ENCODE peak calls at places on chromosomes 12 and 14, in nine cellular contexts. F, B, D, E, A, P, K, T and H are unnamed samples.
A peak's percentile ranks its signal among the peaks of the same experiment; 100 is the strongest.

GRCh38 chr12:111355181-111355925 is 13.5 kb downstream of the PHETA1 start:
- DNase-seq in T (no peak), P (no peak), B (no peak), D (no peak), A (no peak), K (no peak), F (no peak), E (no peak), H (no peak)

GRCh38 chr12:65568517-65568916 is 255.8 kb upstream of the HMGA2 start:
- DNase-seq in F (no peak), B (no peak), D (peak; percentile 75), T (peak; percentile 83), P (no peak), E (peak; percentile 87), A (no peak), K (no peak), H (no peak)

GRCh38 chr14:68261092-68261842 is 441.7 kb downstream of the RAD51B start:
- DNase-seq in T (no peak), B (no peak), K (no peak), P (peak; percentile 33), F (no peak), D (no peak), E (no peak), A (no peak), H (no peak)

GRCh38 chr12:42769455-42769854 is 179.9 kb upstream of the PRICKLE1 start:
- DNase-seq in E (no peak), B (no peak), P (no peak), K (no peak), A (no peak), F (no peak), T (no peak), D (no peak), H (no peak)

GRCh38 chr14:94043111-94043755 is 17.1 kb downstream of the OTUB2 start:
- DNase-seq in K (no peak), T (peak; percentile 40), E (peak; percentile 58), A (no peak), P (no peak), F (no peak), B (no peak), D (peak; percentile 33), H (no peak)

GRCh38 chr12:64825143-64826011 is 930 bp downstream of the TBC1D30 start:
- DNase-seq in P (peak; percentile 34), D (no peak), K (no peak), F (no peak), A (no peak), T (no peak), B (no peak), E (no peak), H (no peak)

GRCh38 chr12:93135286-93136239 is 206.5 kb upstream of the EEA1 start:
- DNase-seq in E (peak; percentile 71), F (no peak), D (no peak), K (no peak), T (no peak), P (peak; percentile 70), B (no peak), A (no peak), H (no peak)

GRCh38 chr12:19778111-19778688 is 338.9 kb downstream of the AEBP2 start:
- DNase-seq in K (no peak), P (no peak), B (no peak), E (peak; percentile 34), A (no peak), T (peak; percentile 70), F (no peak), D (peak; percentile 62), H (no peak)

GRCh38 chr14:91901449-91902250 is 34.3 kb upstream of the TC2N start:
- DNase-seq in P (no peak), E (peak; percentile 58), A (no peak), F (no peak), T (peak; percentile 77), D (peak; percentile 61), K (peak; percentile 54), B (peak; percentile 44), H (no peak)

GRCh38 chr14:100539319-100539645 is 47.9 kb downstream of the BEGAIN start:
- DNase-seq in K (peak; percentile 10), T (no peak), B (no peak), E (no peak), P (no peak), F (no peak), D (no peak), A (no peak), H (no peak)

GRCh38 chr12:116247377-116247776 is 30.1 kb downstream of the MED13L start:
- DNase-seq in E (peak; percentile 50), P (no peak), D (peak; percentile 42), K (no peak), T (peak; percentile 23), B (no peak), F (no peak), A (no peak), H (no peak)

GRCh38 chr14:34090451-34090850 is 139.6 kb upstream of the EGLN3 start:
- DNase-seq in T (no peak), D (no peak), B (no peak), F (no peak), E (no peak), P (no peak), A (no peak), K (no peak), H (no peak)

GRCh38 chr14:22653012-22653621 is 9.0 kb upstream of the OR6J1 start:
- DNase-seq in D (peak; percentile 85), B (peak; percentile 76), P (peak; percentile 72), F (peak; percentile 15), T (peak; percentile 85), A (peak; percentile 70), E (peak; percentile 84), K (peak; percentile 15), H (no peak)

GRCh38 chr12:124560519-124560918 is 6.9 kb downstream of the NCOR2 start:
- DNase-seq in K (no peak), P (no peak), A (no peak), F (no peak), T (no peak), D (no peak), E (no peak), B (no peak), H (no peak)

GRCh38 chr12:66111605-66112004 is 18.9 kb downstream of the LLPH start:
- DNase-seq in E (peak; percentile 18), T (peak; percentile 23), A (no peak), F (no peak), D (peak; percentile 40), K (no peak), B (no peak), P (no peak), H (peak; percentile 75)

GRCh38 chr12:107366322-107366721 is 273.0 kb upstream of the CRY1 start:
- DNase-seq in T (no peak), A (no peak), K (no peak), F (no peak), B (no peak), P (no peak), D (no peak), E (no peak), H (no peak)

GRCh38 chr12:26608706-26609105 is 224.3 kb downstream of the ITPR2 start:
- DNase-seq in F (no peak), A (no peak), P (no peak), B (no peak), T (no peak), E (no peak), D (no peak), K (no peak), H (no peak)

GRCh38 chr12:6216581-6216980 is 16.4 kb downstream of the CD9 start:
- DNase-seq in D (no peak), A (no peak), K (no peak), B (no peak), P (no peak), T (no peak), E (no peak), F (no peak), H (no peak)
- H3K4me3 ChIP-seq in D (no peak overlapping the region), A (no peak overlapping the region), K (no peak overlapping the region), B (no peak overlapping the region), P (no peak overlapping the region), T (no peak overlapping the region), E (no peak overlapping the region), F (no peak overlapping the region), H (no peak overlapping the region)

GRCh38 chr12:18297883-18298282 is 36.6 kb downstream of the PIK3C2G start:
- DNase-seq in B (no peak), F (no peak), A (no peak), K (no peak), P (no peak), D (no peak), T (no peak), E (no peak), H (no peak)

GRCh38 chr12:18296201-18296908 is 35.0 kb downstream of the PIK3C2G start:
- DNase-seq in E (no peak), F (no peak), D (no peak), K (no peak), T (peak; percentile 5), P (no peak), B (no peak), A (no peak), H (no peak)

GRCh38 chr12:18294889-18295288 is 33.6 kb downstream of the PIK3C2G start:
- DNase-seq in T (no peak), F (no peak), B (no peak), E (no peak), P (no peak), D (no peak), A (no peak), K (no peak), H (no peak)

GRCh38 chr12:18296909-18297280 is 35.6 kb downstream of the PIK3C2G start:
- DNase-seq in F (no peak), A (no peak), T (peak; percentile 1), D (no peak), E (no peak), P (no peak), K (no peak), B (no peak), H (no peak)
- H3K4me3 ChIP-seq in F (no peak overlapping the region), A (no peak overlapping the region), T (no peak overlapping the region), D (peak overlapping the region; percentile 13), E (peak overlapping the region; percentile 36), P (peak overlapping the region; percentile 6), K (peak overlapping the region; percentile 38), B (no peak overlapping the region), H (no peak overlapping the region)

GRCh38 chr12:109358154-109358869 is 10.6 kb downstream of the MYO1H start:
- DNase-seq in E (peak; percentile 6), T (peak; percentile 59), D (peak; percentile 59), A (no peak), B (no peak), P (peak; percentile 82), F (no peak), K (no peak), H (no peak)
- H3K4me3 ChIP-seq in E (no peak overlapping the region), T (no peak overlapping the region), D (peak overlapping the region; percentile 45), A (no peak overlapping the region), B (no peak overlapping the region), P (peak overlapping the region; percentile 48), F (no peak overlapping the region), K (no peak overlapping the region), H (no peak overlapping the region)

GRCh38 chr12:83036847-83037246 is 350.1 kb downstream of the TMTC2 start:
- DNase-seq in P (no peak), K (no peak), A (no peak), B (no peak), T (no peak), E (no peak), F (no peak), D (no peak), H (no peak)

GRCh38 chr12:83027021-83027723 is 340.5 kb downstream of the TMTC2 start:
- DNase-seq in B (no peak), A (no peak), F (no peak), T (no peak), K (no peak), E (no peak), P (no peak), D (no peak), H (no peak)

DNA sequence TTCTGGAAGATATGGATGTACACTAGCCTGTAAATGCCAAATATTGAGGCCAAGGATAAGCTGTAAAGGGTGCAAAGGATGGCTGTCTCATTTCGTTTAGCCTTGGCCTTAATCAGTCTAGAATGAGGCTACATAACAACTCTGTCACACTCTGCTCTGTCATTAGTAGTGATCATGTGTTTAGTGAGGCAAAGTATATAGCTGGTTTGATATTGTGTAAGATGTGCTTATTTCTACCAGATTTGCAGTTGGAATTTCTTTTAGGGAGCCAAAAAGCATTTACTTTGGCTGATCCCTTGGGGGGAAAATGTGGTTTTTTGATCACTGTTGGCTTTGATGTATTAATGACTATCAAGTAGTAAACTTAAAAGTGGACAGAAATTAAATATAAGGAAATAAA is 344.6 kb downstream of the TMTC2 start:
- DNase-seq in T (peak; percentile 34), B (no peak), D (no peak), F (no peak), E (no peak), K (no peak), A (no peak), P (no peak), H (no peak)
- H3K4me3 ChIP-seq in T (no peak overlapping the region), B (no peak overlapping the region), D (no peak overlapping the region), F (no peak overlapping the region), E (no peak overlapping the region), K (no peak overlapping the region), A (no peak overlapping the region), P (no peak overlapping the region), H (no peak overlapping the region)